ENCODE peak calls at places on chromosomes 16 and 17, in seven cellular contexts. C is psoas muscle; H is left colon; N is fibroblast of mammary gland; T is RWPE1; E is activated CD8-positive, alpha-beta memory T cell treated with anti-CD3 and anti-CD28 coated beads for 48 hours; U is AG09319. V is an unnamed sample.

GRCh38 chr16:23949630-23950290 is 114.0 kb downstream of the PRKCB start:
- DNase-seq in H (peak), U (no peak), N (no peak), T (no peak), E (no peak), C (peak), V (no peak)

GRCh38 chr17:61862105-61862574 is 1.2 kb downstream of the BRIP1 start:
- DNase-seq in E (no peak), T (peak), H (no peak), U (no peak), C (no peak), N (peak), V (no peak)

GRCh38 chr16:15451098-15451731 is 16.8 kb downstream of the BMERB1 start:
- DNase-seq in H (no peak), T (no peak), U (no peak), C (no peak), E (no peak), N (no peak), V (no peak)

GRCh38 chr16:49970818-49971431 is 54.1 kb upstream of the CNEP1R1 start:
- DNase-seq in E (no peak), T (no peak), N (no peak), U (no peak), H (no peak), C (no peak), V (no peak)

GRCh38 chr16:82672676-82673075 is 45.9 kb downstream of the CDH13 start:
- DNase-seq in U (no peak), H (no peak), N (no peak), C (no peak), T (no peak), E (no peak), V (no peak)

GRCh38 chr17:44848257-44848795 is 643 bp downstream of the HIGD1B start:
- DNase-seq in H (no peak), N (no peak), E (no peak), C (no peak), T (no peak), U (no peak), V (no peak)

GRCh38 chr17:8470447-8471047 is 34.9 kb downstream of the NDEL1 start:
- DNase-seq in H (no peak), C (peak), N (peak), U (no peak), E (no peak), T (peak), V (no peak)

GRCh38 chr17:71975998-71976649 is 144.7 kb upstream of the SOX9 start:
- DNase-seq in U (peak), H (peak), C (peak), T (peak), E (no peak), N (peak), V (peak)

GRCh38 chr16:73006021-73006420 is 41.9 kb downstream of the ZFHX3 start:
- DNase-seq in N (peak), H (no peak), E (no peak), U (no peak), T (no peak), C (no peak), V (no peak)

GRCh38 chr16:59042296-59042695 is 308.2 kb upstream of the GOT2 start:
- DNase-seq in T (no peak), N (no peak), E (no peak), C (no peak), U (no peak), H (no peak), V (no peak)

GRCh38 chr17:19546289-19547065 is 12.8 kb downstream of the SLC47A1 start:
- DNase-seq in U (no peak), T (no peak), E (no peak), C (peak), N (no peak), H (peak), V (no peak)

GRCh38 chr17:34756670-34757021 is 177.3 kb downstream of the TMEM132E start:
- DNase-seq in E (no peak), N (no peak), H (no peak), C (peak), T (no peak), U (no peak), V (no peak)

GRCh38 chr17:65664696-65665095 is 103.2 kb upstream of the AXIN2 start:
- DNase-seq in U (no peak), H (no peak), C (no peak), E (no peak), T (no peak), N (no peak), V (no peak)

GRCh38 chr17:82884923-82885322 is 45.1 kb upstream of the ZNF750 start:
- DNase-seq in N (no peak), U (no peak), T (no peak), E (no peak), H (no peak), C (no peak), V (no peak)

GRCh38 chr17:6608321-6608720 is 32.2 kb downstream of the KIAA0753 start:
- DNase-seq in C (no peak), T (peak), H (no peak), N (peak), U (no peak), E (no peak), V (no peak)

GRCh38 chr17:37050905-37051304 is 102.2 kb downstream of the AATF start:
- DNase-seq in C (no peak), E (no peak), T (no peak), N (no peak), U (no peak), H (no peak), V (peak)

V was measured in retinal pigment epithelial cell.